ENCODE peak calls at places on chromosome 20, in four cellular contexts. U is HCT116, B is K562, G is HepG2. K is an unnamed sample.

GRCh38 chr20:7161690-7162089 is 394.2 kb downstream of the BMP2 start:
- DNase-seq in U (no peak), B (no peak), G (peak), K (no peak)

GRCh38 chr20:48064929-48065328 is 279.6 kb upstream of the SULF2 start:
- DNase-seq in U (no peak), B (no peak), G (no peak), K (no peak)

GRCh38 chr20:1322511-1323245 is 6.3 kb downstream of the SDCBP2 start:
- DNase-seq in U (no peak), B (no peak), G (no peak), K (no peak)

GRCh38 chr20:47249913-47250312 is 106.6 kb downstream of the ZMYND8 start:
- DNase-seq in U (no peak), B (no peak), G (peak), K (no peak)

GRCh38 chr20:62147528-62147927 is 4.0 kb downstream of the SS18L1 start:
- DNase-seq in U (no peak), B (no peak), G (no peak), K (no peak)

GRCh38 chr20:22863881-22864280 is 171.2 kb upstream of the SSTR4 start:
- DNase-seq in U (no peak), B (no peak), G (no peak), K (no peak)

GRCh38 chr20:62367136-62367482 is at the start of gene LAMA5:
- DNase-seq in U (no peak), B (peak), G (peak), K (no peak)

GRCh38 chr20:44598413-44599290 is 16.3 kb downstream of the PKIG start:
- DNase-seq in U (no peak), B (no peak), G (no peak), K (no peak)

GRCh38 chr20:906703-907102 is 9.4 kb downstream of the ANGPT4 start:
- DNase-seq in U (no peak), B (no peak), G (no peak), K (no peak)

GRCh38 chr20:32524871-32525501 is 60.1 kb downstream of the NOL4L start:
- DNase-seq in U (no peak), B (no peak), G (no peak), K (no peak)

GRCh38 chr20:10783660-10784336 is 110.0 kb upstream of the JAG1 start:
- DNase-seq in U (no peak), B (no peak), G (no peak), K (no peak)

GRCh38 chr20:45359069-45359405 is 3.9 kb upstream of the SYS1 start:
- DNase-seq in U (no peak), B (no peak), G (no peak), K (no peak)

GRCh38 chr20:61886721-61887658 is 178.7 kb downstream of the TAF4 start:
- DNase-seq in U (peak), B (peak), G (peak), K (peak)

GRCh38 chr20:47576516-47577033 is 74.9 kb downstream of the NCOA3 start:
- DNase-seq in U (peak), B (peak), G (peak), K (no peak)

DNA sequence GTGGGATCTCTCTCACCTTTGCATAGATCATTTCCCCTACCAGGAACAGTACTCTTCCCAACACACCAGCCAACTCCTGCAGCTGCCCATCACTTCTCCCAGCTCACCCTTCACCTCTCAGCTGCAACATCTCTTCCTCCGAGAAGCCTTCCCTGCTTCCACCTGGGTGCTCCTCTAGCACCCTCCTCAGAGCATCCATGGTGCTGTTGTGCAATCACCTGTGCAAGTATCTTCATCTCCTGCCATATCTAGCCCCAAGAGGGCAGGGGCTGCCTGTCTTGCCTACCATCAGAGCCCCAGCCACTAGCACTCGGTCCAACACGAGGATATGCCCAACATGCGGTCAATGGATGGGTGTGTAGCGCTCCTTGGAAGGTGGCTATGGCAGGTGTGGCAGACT is 75.8 kb downstream of the BANF2 start:
- DNase-seq in U (no peak), B (no peak), G (no peak), K (no peak)
- TF ChIP-seq TCF7L2 in U (no peak), B (no peak), G (no peak), K (no peak)

DNA sequence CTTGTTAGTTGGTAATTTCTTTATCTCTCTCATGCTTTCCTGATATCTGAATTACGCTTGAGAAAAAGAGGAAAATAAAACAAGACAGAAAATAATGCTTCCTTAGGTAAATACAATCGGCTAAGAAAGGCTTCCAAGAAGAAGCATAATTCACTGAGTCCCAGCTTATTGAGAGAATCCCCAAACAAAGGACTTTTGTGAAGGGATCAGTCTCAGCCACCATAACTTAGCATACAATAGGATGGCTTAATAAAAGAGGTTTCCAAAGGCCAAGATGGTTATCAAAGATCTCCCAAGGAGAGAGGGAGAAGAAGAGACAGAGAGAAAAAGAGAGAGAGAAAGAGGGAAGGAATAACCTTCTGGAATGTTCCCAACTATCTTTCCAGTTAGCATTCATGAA is 46.0 kb upstream of the SALL4 start:
- DNase-seq in U (no peak), B (no peak), G (no peak), K (no peak)
- H3K4me3 ChIP-seq in U (no peak), B (no peak), G (no peak), K (no peak)

DNA sequence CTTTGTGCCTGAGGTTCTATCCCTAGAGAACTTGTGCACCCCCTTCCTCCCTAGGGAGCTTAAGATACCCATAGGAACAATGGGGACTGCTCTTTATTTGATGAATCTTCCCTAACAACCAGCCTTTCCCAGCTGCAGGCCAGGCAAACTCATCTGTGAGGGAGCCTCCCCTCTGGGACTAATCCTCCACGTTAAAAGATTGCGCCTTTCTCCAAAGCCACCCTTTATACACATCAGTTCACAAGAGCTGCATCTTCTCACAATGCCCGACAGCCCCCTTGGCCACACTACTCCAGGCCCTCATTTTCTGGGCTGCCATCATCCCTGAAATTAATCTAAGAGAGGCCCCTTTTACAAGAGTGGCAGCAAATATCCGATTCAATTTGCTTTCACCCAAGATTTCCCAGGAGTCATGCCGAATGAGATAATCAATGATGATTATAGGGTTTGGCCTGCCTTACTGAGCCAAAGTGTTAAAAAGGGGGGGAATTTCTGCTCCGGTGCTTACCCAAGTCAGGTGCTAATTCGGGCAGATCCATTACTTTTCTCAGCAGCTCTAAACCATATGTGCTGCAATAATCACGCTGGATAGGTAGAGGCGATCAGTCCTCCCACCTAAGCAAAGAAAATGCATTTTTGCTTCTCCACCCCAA is 336.5 kb downstream of the KIF16B start:
- DNase-seq in U (no peak), B (no peak), G (no peak), K (no peak)
- TF ChIP-seq REST in U (no peak), B (no peak), G (no peak), K (no peak)

GRCh38 chr20:9444921-9445320 is 69.5 kb upstream of the LAMP5 start:
- DNase-seq in U (no peak), B (no peak), G (no peak), K (no peak)

GRCh38 chr20:9439806-9440205 is 74.6 kb upstream of the LAMP5 start:
- DNase-seq in U (no peak), B (no peak), G (no peak), K (no peak)

GRCh38 chr20:9441948-9442347 is 72.4 kb upstream of the LAMP5 start:
- DNase-seq in U (no peak), B (no peak), G (no peak), K (no peak)

GRCh38 chr20:9440891-9441290 is 73.5 kb upstream of the LAMP5 start:
- DNase-seq in U (no peak), B (no peak), G (no peak), K (no peak)

DNA sequence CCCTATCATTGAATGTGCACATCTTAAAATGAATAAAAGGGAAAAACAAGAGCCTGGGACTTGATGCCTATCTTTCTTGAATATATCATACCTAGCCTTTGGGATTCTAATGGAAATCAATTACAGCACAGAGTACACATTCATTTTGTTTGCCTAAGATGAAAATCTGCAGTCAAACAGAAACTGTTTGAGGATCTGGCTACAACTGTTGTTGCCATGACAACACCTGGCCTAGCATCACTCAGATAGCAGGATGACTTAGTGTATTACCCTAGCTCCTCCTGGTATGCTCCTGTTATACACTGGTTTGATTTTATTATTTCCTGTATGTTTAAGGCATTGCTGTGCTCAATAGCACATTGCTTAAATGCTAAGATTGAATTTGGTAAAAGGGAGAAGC is 71.5 kb upstream of the LAMP5 start:
- DNase-seq in U (no peak), B (no peak), G (peak), K (no peak)
- TF ChIP-seq TCF7L2 in U (no peak), B (no peak), G (no peak), K (no peak)

DNA sequence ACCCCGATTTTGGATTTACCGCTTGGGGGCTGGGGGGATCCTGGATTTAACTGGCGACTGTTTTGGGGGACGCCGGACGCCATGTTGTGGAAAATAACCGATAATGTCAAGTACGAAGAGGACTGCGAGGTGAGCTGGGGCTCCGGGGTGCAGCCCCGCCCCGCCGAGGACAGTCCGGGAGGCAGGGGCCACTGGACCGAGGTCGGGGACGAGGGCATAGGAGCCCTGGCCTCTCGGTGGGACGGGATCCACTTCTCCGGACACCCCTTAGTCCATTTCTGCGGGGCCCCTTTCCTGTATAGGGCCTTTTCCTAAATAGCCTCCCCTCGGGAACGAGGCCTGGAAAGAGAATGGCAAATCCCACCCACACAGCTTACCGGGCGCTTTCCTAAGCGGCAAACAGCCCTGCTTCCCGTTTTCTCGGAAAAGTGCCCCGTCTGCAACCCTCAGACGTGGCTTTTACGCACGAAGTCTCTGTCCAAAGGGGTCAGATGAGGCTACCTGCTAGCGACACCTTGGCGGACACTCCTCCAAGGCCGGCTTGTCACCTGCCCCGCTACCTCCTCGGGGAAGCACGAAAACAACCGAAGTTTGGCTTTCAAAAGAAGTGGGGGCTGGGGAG is 469 bp downstream of the TFAP2C start:
- DNase-seq in U (no peak), B (no peak), G (no peak), K (no peak)
- H3K4me3 ChIP-seq in U (peak), B (peak), G (no peak), K (peak)

GRCh38 chr20:41169184-41169690 is 31.9 kb downstream of the PLCG1 start:
- DNase-seq in U (no peak), B (no peak), G (no peak), K (no peak)
- TF ChIP-seq REST in U (no peak), B (no peak), G (no peak), K (no peak)

K was measured in Panc1.